ENCODE peak calls at places on chromosomes 1 and 21, in ten cellular contexts. A is activated CD4-positive, alpha-beta T cell treated with anti-CD3 and anti-CD28 coated beads, Interleukin-2, amount 50 U/mL, for 24 hours; H is iris pigment epithelial cell; Z is OCI-M1; D is neural progenitor cell; B is SJSA1; P is endodermal cell; O is effector CD4-positive, alpha-beta T cell; W is activated naive CD4-positive, alpha-beta T cell; L is NCI-H1092. E is an unnamed sample.

GRCh38 chr1:5938068-5938740 is 54.0 kb downstream of the NPHP4 start:
- DNase-seq in Z (no peak), P (no peak), L (no peak), A (no peak), O (no peak), B (peak; percentile 42), D (no peak), H (peak; percentile 70), W (no peak), E (no peak)

GRCh38 chr1:38745476-38746410 is 113.8 kb downstream of the RRAGC start:
- DNase-seq in D (no peak), P (no peak), O (no peak), Z (no peak), B (no peak), L (no peak), W (no peak), A (no peak), H (no peak), E (no peak)

GRCh38 chr1:198179556-198179981 is 22.8 kb downstream of the NEK7 start:
- DNase-seq in A (no peak), D (no peak), O (no peak), H (peak; percentile 61), L (no peak), B (no peak), P (no peak), W (no peak), Z (peak; percentile 88), E (no peak)

GRCh38 chr21:34912022-34912933 is 136.8 kb downstream of the RUNX1 start:
- DNase-seq in W (no peak), H (no peak), B (peak; percentile 26), A (no peak), L (no peak), Z (peak; percentile 39), D (no peak), P (no peak), O (no peak), E (no peak)

GRCh38 chr1:207407655-207408256 is 46.4 kb upstream of the CR2 start:
- DNase-seq in Z (peak; percentile 84), B (no peak), P (no peak), L (no peak), W (no peak), H (peak; percentile 82), D (no peak), A (no peak), O (no peak), E (no peak)

GRCh38 chr1:9404541-9404940 is 111.8 kb downstream of the SPSB1 start:
- DNase-seq in D (no peak), O (no peak), H (no peak), W (no peak), B (peak; percentile 81), L (no peak), A (no peak), P (no peak), Z (no peak), E (no peak)

GRCh38 chr1:20962576-20963258 is 175.6 kb upstream of the HP1BP3 start:
- DNase-seq in A (no peak), D (no peak), Z (no peak), B (no peak), W (no peak), H (no peak), O (no peak), P (no peak), L (no peak), E (no peak)

GRCh38 chr1:8661185-8662110 is 156.0 kb downstream of the RERE start:
- DNase-seq in W (no peak), B (peak; percentile 60), P (peak; percentile 61), Z (peak; percentile 39), A (peak; percentile 21), O (no peak), L (no peak), H (peak; percentile 92), D (no peak), E (no peak)

GRCh38 chr1:10789392-10790154 is 6.9 kb downstream of the CASZ1 start:
- DNase-seq in P (no peak), A (no peak), W (no peak), H (no peak), L (no peak), Z (no peak), O (no peak), B (no peak), D (no peak), E (no peak)

GRCh38 chr1:31445951-31446350 is 32.9 kb downstream of the SERINC2 start:
- DNase-seq in O (no peak), H (no peak), Z (peak; percentile 53), P (no peak), W (no peak), L (no peak), A (no peak), D (no peak), B (no peak), E (no peak)

GRCh38 chr1:162856260-162856659 is 4.7 kb downstream of the CCDC190 start:
- DNase-seq in Z (no peak), D (no peak), P (no peak), H (peak; percentile 99), B (peak; percentile 83), L (no peak), O (no peak), A (no peak), W (no peak), E (no peak)

GRCh38 chr1:40638097-40639036 is 27.1 kb downstream of the RIMS3 start:
- DNase-seq in A (no peak), Z (peak; percentile 57), B (no peak), L (no peak), H (peak; percentile 31), P (peak; percentile 60), W (no peak), D (peak; percentile 38), O (no peak), E (no peak)

GRCh38 chr1:214505134-214505533 is 46.3 kb downstream of the PTPN14 start:
- DNase-seq in D (no peak), B (no peak), P (peak; percentile 81), H (no peak), L (no peak), Z (no peak), O (no peak), A (no peak), W (no peak), E (no peak)

GRCh38 chr1:210541680-210542358 is 213.1 kb downstream of the HHAT start:
- DNase-seq in B (no peak), L (no peak), Z (no peak), P (peak; percentile 72), O (no peak), H (no peak), D (peak; percentile 9), W (no peak), A (no peak), E (no peak)

GRCh38 chr1:9615316-9616063 is 26.8 kb downstream of the TMEM201 start:
- DNase-seq in H (peak; percentile 42), A (peak; percentile 19), P (peak; percentile 92), Z (peak; percentile 88), O (no peak), W (peak; percentile 51), B (no peak), D (peak; percentile 70), L (no peak), E (peak; percentile 77)

GRCh38 chr1:59994302-59995198 is 68.0 kb upstream of the CYP2J2 start:
- DNase-seq in L (no peak), O (no peak), P (no peak), B (no peak), A (no peak), W (no peak), D (no peak), H (peak; percentile 77), Z (no peak), E (no peak)

GRCh38 chr1:231512147-231512698 is 16.2 kb upstream of the TSNAX start:
- DNase-seq in D (no peak), L (no peak), Z (peak; percentile 20), B (no peak), A (no peak), O (no peak), P (no peak), H (peak; percentile 72), W (no peak), E (no peak)

GRCh38 chr1:147821883-147822282 is 61.5 kb upstream of the GJA5 start:
- DNase-seq in A (no peak), O (no peak), H (peak; percentile 14), B (no peak), L (no peak), Z (no peak), P (peak; percentile 28), D (no peak), W (no peak), E (no peak)

GRCh38 chr1:95197616-95198252 is 36.3 kb upstream of the RWDD3 start:
- DNase-seq in Z (no peak), O (no peak), B (no peak), P (no peak), H (peak; percentile 36), L (no peak), D (peak; percentile 26), A (no peak), W (no peak), E (no peak)

GRCh38 chr1:157202331-157202730 is 64.1 kb upstream of the ETV3 start:
- DNase-seq in Z (no peak), H (no peak), A (no peak), W (no peak), D (no peak), O (no peak), P (peak; percentile 12), L (no peak), B (peak; percentile 40), E (no peak)

GRCh38 chr1:184890539-184890973 is 83.8 kb downstream of the NIBAN1 start:
- DNase-seq in O (peak; percentile 44), P (no peak), D (no peak), L (no peak), Z (no peak), B (no peak), H (peak; percentile 17), W (no peak), A (no peak), E (no peak)

GRCh38 chr1:7004181-7004580 is 218.9 kb downstream of the CAMTA1 start:
- DNase-seq in Z (no peak), P (no peak), A (no peak), L (no peak), B (no peak), O (no peak), H (no peak), D (no peak), W (no peak), E (no peak)

GRCh38 chr1:201383647-201384405 is 6.3 kb upstream of the TNNT2 start:
- DNase-seq in P (no peak), L (peak; percentile 26), H (peak; percentile 92), O (no peak), A (no peak), D (no peak), B (no peak), W (no peak), Z (no peak), E (no peak)

GRCh38 chr1:234782821-234783220 is 172.8 kb upstream of the IRF2BP2 start:
- DNase-seq in D (peak; percentile 32), W (no peak), P (peak; percentile 72), H (no peak), O (no peak), L (no peak), B (peak; percentile 23), Z (no peak), A (no peak), E (no peak)

GRCh38 chr1:27603320-27603961 is 503 bp downstream of the AHDC1 start:
- DNase-seq in W (peak; percentile 41), P (no peak), D (peak; percentile 66), Z (peak; percentile 54), O (no peak), L (no peak), A (no peak), B (no peak), H (peak; percentile 22), E (peak; percentile 63)

GRCh38 chr1:205438213-205439158 is 16.6 kb upstream of the LEMD1 start:
- DNase-seq in W (no peak), P (peak; percentile 69), B (peak; percentile 72), L (peak; percentile 90), H (peak; percentile 75), A (no peak), D (no peak), O (no peak), Z (peak; percentile 66), E (no peak)

GRCh38 chr1:176517484-176517883 is 54.5 kb downstream of the PAPPA2 start:
- DNase-seq in O (no peak), P (peak; percentile 55), W (no peak), L (no peak), H (peak; percentile 30), D (no peak), B (no peak), Z (peak; percentile 77), A (no peak), E (no peak)

GRCh38 chr1:89966666-89967065 is 28.2 kb upstream of the ZNF326 start:
- DNase-seq in P (no peak), D (no peak), H (no peak), Z (no peak), B (no peak), O (no peak), A (no peak), L (no peak), W (no peak), E (no peak)